ENCODE peak calls at places on chromosome X, in five cellular contexts. C is CD8-positive, alpha-beta memory T cell; R is lower lobe of right lung; K is cardiac muscle cell; U is tibial artery. I is an unnamed sample.

GRCh38 chrX:54422168-54422567 is 18.0 kb upstream of the TSR2 start:
- DNase-seq in K (no peak), C (no peak), U (no peak), R (no peak), I (no peak)

GRCh38 chrX:97563531-97564133 is 679.9 kb downstream of the RPA4 start:
- DNase-seq in K (no peak), R (peak), U (peak), C (peak), I (no peak)

GRCh38 chrX:18075603-18076002 is 145.1 kb downstream of the BEND2 start:
- DNase-seq in K (no peak), R (no peak), U (no peak), C (no peak), I (no peak)

GRCh38 chrX:70998402-70999027 is 67.6 kb upstream of the SLC7A3 start:
- DNase-seq in C (no peak), U (peak), K (peak), R (no peak), I (no peak)

GRCh38 chrX:119155416-119156035 is 27.9 kb upstream of the KIAA1210 start:
- DNase-seq in R (no peak), C (no peak), K (no peak), U (no peak), I (no peak)

GRCh38 chrX:108332281-108332680 is 105.9 kb downstream of the COL4A6 start:
- DNase-seq in R (no peak), K (no peak), U (no peak), C (no peak), I (no peak)

GRCh38 chrX:70219938-70220764 is 14.3 kb upstream of the AWAT1 start:
- DNase-seq in U (peak), C (no peak), R (no peak), K (no peak), I (no peak)

GRCh38 chrX:153764786-153765137 is 713 bp downstream of the PLXNB3 start:
- DNase-seq in C (no peak), K (no peak), U (no peak), R (peak), I (no peak)

GRCh38 chrX:27740933-27741332 is 66.9 kb upstream of the MAGEB10 start:
- DNase-seq in C (no peak), R (no peak), K (no peak), U (no peak), I (no peak)

GRCh38 chrX:106278951-106279350 is 110.8 kb downstream of the PWWP3B start:
- DNase-seq in C (no peak), K (no peak), R (no peak), U (no peak), I (no peak)

GRCh38 chrX:119885554-119886428 is 9.9 kb upstream of the AKAP14 start:
- DNase-seq in C (peak), U (no peak), R (no peak), K (no peak), I (no peak)

GRCh38 chrX:150767475-150768131 is 74.4 kb downstream of the MTMR1 start:
- DNase-seq in U (no peak), K (no peak), R (no peak), C (no peak), I (no peak)

GRCh38 chrX:45850197-45850774 is 649.6 kb upstream of the DIPK2B start:
- DNase-seq in K (peak), U (no peak), R (no peak), C (no peak), I (no peak)

DNA sequence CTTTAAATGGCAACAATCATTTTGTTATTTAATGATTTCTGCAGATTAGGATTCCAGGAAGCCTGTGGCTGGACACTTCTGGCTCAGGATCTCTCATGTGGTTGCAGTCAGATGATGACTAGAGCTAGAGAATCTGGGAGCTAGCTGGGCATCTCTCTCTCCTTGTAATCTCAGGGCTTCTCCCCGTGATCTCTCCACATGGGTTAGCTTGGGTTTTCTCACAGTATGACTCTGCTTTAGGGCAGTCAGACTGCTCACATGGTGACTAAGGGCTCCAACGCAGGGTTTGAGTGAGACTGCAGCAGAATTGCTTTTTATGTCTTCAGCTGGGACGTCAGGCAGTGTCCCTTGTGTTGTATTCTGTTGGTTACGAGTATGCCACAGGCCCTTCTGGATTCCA is 361.4 kb downstream of the CBLL2 start:
- DNase-seq in R (no peak), C (no peak), K (no peak), U (no peak), I (no peak)
- H3K27ac ChIP-seq in R (no peak), C (no peak), K (no peak), U (no peak), I (no peak)

GRCh38 chrX:129772796-129773431 is 6.8 kb upstream of the SASH3 start:
- DNase-seq in U (peak), C (peak), K (no peak), R (peak), I (peak)

GRCh38 chrX:129768586-129769466 is 10.9 kb upstream of the SASH3 start:
- DNase-seq in U (no peak), C (no peak), K (no peak), R (no peak), I (no peak)

GRCh38 chrX:129771266-129771995 is 8.3 kb upstream of the SASH3 start:
- DNase-seq in K (no peak), C (no peak), U (no peak), R (no peak), I (no peak)

GRCh38 chrX:129768186-129768585 is 11.6 kb upstream of the SASH3 start:
- DNase-seq in K (no peak), R (no peak), U (no peak), C (no peak), I (no peak)

DNA sequence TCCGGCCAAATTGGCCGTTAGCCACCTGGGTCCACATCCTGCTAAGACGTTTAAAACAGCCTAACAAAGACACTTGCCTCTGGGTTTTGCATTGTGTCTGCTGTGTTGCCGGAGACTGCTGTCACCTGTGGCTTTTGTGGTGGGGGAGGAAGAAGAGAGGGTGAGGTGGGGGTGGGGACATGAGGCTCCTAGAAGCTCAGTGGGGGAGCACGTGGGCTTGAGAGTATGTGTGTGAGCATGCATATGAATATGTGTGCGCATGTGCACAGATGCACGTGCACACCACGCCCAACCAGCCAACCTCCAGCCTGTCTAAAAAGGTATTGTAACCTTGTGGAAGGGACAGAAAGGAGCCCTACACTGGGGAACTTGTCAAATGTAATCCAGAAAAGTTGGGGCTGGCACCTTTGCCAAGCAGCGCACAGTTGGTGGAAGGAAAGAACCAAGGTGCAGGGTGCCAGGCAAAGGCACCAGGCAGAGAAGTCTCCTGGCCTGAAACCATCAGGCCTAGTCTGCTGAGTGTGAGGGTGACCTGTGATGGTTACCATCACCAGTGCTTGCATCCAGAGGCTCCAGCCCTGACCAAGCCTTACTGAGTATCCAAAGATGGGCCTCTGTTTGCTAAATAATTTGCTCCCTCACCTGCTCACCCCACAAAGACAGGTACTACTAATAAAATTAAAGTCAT is 10.1 kb upstream of the SASH3 start:
- DNase-seq in C (peak), K (no peak), U (no peak), R (no peak), I (no peak)
- H3K27ac ChIP-seq in C (peak), K (no peak), U (no peak), R (no peak), I (no peak)

DNA sequence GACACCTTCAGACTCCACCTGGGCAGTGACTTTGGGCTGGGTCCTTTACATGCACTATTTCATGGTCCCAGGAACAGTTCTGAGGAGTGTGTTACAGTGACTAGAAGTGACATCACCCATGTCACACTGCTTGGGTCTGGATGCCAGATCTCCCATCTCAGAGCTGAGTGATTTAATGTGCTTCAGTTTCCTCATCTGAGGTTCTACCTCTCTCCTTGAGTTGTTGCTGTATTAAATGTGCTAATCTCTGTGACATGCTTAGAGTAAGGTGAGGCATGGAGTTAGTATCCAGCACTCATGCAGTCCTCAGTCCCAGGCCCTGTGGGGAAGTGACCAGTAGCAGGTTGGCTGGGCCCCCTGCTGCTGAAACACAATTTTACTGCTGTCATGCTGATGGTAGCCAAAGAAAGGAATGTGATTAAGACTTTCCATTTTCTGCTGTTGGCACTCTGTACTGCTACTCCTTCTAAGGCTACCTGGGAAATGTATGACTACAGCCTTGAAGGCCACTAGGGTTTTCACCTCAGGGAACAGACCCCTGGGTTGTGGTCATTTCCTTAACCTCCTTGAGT is 639.6 kb downstream of the MID1IP1 start:
- DNase-seq in R (no peak), C (no peak), K (no peak), U (no peak), I (no peak)
- H3K27ac ChIP-seq in R (no peak), C (peak), K (peak), U (no peak), I (no peak)

GRCh38 chrX:100721328-100721727 is 10.6 kb downstream of the SYTL4 start:
- DNase-seq in U (no peak), K (no peak), C (no peak), R (no peak), I (no peak)

GRCh38 chrX:100719139-100719538 is 12.8 kb downstream of the SYTL4 start:
- DNase-seq in U (no peak), C (no peak), K (no peak), R (no peak), I (no peak)

DNA sequence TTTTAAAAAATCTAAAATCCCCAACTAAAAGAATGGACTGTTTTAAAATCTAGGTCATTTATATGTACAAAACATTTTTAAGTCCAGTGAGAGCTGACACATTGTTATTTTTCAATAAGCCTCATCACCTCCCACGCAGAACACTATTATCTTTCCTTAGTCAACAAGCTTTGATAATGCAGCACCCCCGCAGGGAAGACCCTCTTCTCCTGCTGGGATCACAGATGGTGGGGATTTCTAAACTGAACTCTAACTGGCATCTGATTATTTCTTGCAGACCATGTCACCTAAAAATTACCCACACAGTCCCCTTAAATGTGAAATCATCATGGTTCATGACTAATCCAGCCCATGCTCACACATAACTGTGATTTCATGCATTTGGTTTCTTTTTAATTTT is 11.6 kb downstream of the SYTL4 start:
- DNase-seq in C (no peak), R (no peak), U (no peak), K (no peak), I (no peak)
- H3K27ac ChIP-seq in C (no peak), R (no peak), U (no peak), K (no peak), I (no peak)

GRCh38 chrX:13906103-13906502 is 89.2 kb upstream of the GPM6B start:
- DNase-seq in K (no peak), U (no peak), R (no peak), C (no peak), I (peak)
- H3K27ac ChIP-seq in K (no peak), U (no peak), R (no peak), C (no peak), I (peak)

DNA sequence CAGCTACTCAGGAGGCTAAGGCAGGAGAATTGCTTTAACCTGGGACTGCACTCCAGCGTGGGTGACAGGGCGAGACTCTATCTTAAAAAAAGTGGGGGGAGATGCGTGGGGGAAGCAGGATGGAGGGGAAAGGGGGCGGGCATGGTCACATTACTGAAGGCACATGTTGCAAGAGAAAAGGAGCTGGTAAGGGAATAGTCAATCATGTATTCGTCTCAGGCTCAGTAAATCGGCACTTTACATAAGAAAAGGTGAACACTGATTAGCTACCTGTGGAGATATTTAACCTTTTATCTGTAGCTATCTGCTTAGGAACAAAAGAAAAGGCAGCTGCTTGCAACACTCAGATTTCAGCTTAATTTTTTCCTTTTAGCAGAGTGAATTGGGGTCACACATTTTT is 132.5 kb downstream of the PLS3 start:
- DNase-seq in K (no peak), U (no peak), R (no peak), C (no peak), I (no peak)
- H3K27ac ChIP-seq in K (no peak), U (no peak), R (no peak), C (no peak), I (no peak)

DNA sequence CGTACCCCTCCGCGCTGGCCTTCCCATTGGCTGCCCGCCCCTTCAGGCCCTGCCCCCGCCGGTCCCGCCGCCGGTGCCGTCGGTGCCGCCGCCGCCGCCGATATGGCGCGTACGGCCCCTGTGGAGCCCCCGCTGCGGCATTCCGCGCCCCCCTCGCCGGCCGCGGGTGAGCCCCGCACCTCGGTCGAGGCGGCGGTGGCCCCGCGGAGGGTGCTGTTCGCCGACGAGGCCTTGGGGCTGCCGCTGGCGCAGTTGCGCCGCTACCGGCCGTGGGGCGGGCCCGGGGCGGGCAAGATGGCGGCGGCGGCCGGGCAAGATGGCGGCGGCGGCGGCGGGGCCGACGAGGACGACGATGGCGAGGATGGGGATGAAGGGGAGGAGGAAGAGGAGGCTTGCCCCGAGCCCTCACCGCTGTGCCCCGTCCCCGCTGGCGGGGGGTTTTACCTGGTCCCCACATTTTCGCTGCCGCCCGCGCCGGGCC is at the start of gene PPP1R3F:
- DNase-seq in U (no peak), R (peak), K (no peak), C (peak), I (no peak)
- H3K27ac ChIP-seq in U (peak), R (peak), K (peak), C (peak), I (peak)